ENCODE peak calls at places on chromosome 9, in five cellular contexts. A, Z, K, H and X are unnamed samples.

GRCh38 chr9:87818308-87818707 is 64.4 kb upstream of the SPATA31E1 start:
- DNase-seq in A (no peak), Z (no peak), K (no peak), H (no peak), X (no peak)

GRCh38 chr9:130943226-130943625 is 4.2 kb upstream of the FIBCD1 start:
- DNase-seq in A (no peak), Z (no peak), K (no peak), H (no peak), X (no peak)

GRCh38 chr9:127758843-127759242 is 19.6 kb downstream of the SH2D3C start:
- DNase-seq in A (no peak), Z (no peak), K (no peak), H (no peak), X (no peak)

GRCh38 chr9:23232831-23233230 is 593.2 kb downstream of the ELAVL2 start:
- DNase-seq in A (no peak), Z (no peak), K (no peak), H (no peak), X (peak)

GRCh38 chr9:89808076-89808701 is 203.4 kb downstream of the GADD45G start:
- DNase-seq in A (peak), Z (peak), K (no peak), H (no peak), X (no peak)

GRCh38 chr9:76917299-76917698 is 11.4 kb upstream of the PRUNE2 start:
- DNase-seq in A (no peak), Z (peak), K (no peak), H (peak), X (no peak)

GRCh38 chr9:111728143-111728542 is 66.6 kb downstream of the SHOC1 start:
- DNase-seq in A (no peak), Z (peak), K (no peak), H (peak), X (no peak)

GRCh38 chr9:137417161-137418021 is 5.6 kb downstream of the EXD3 start:
- DNase-seq in A (no peak), Z (no peak), K (peak), H (no peak), X (no peak)

GRCh38 chr9:8845808-8846207 is 1046.2 kb upstream of the DMAC1 start:
- DNase-seq in A (no peak), Z (no peak), K (no peak), H (no peak), X (no peak)

GRCh38 chr9:85898288-85898802 is 42.6 kb upstream of the NAA35 start:
- DNase-seq in A (peak), Z (no peak), K (no peak), H (no peak), X (peak)

GRCh38 chr9:82115900-82116299 is 127.3 kb downstream of the SPATA31D1 start:
- DNase-seq in A (no peak), Z (no peak), K (no peak), H (no peak), X (no peak)

GRCh38 chr9:129338701-129339445 is 160.8 kb upstream of the IER5L start:
- DNase-seq in A (no peak), Z (peak), K (no peak), H (peak), X (no peak)